ENCODE peak calls at places on chromosomes 3 and 15, in nine cellular contexts. J is ovary, V is sigmoid colon, E is right lobe of liver, I is K562, P is uterus, X is transverse colon, D is HepG2, O is heart left ventricle. Z is an unnamed sample.

GRCh38 chr3:108357042-108357441 is 60.7 kb downstream of the HHLA2 start:
- DNase-seq in D (no peak), X (no peak), O (no peak), I (no peak), E (no peak), P (no peak), V (no peak), J (no peak), Z (no peak)

GRCh38 chr3:141644931-141645330 is 93.2 kb upstream of the RNF7 start:
- DNase-seq in O (peak), V (peak), X (peak), J (peak), P (peak), I (peak), D (peak), E (peak), Z (peak)

GRCh38 chr3:58048301-58048700 is 40.1 kb downstream of the FLNB start:
- DNase-seq in E (no peak), J (no peak), D (no peak), V (no peak), X (no peak), O (peak), I (no peak), P (no peak), Z (no peak)

GRCh38 chr15:85910796-85911195 is 116.1 kb upstream of the KLHL25 start:
- DNase-seq in D (no peak), J (no peak), E (no peak), P (no peak), V (no peak), X (no peak), I (no peak), O (no peak), Z (no peak)

GRCh38 chr3:58388550-58389061 is 45.0 kb downstream of the PDHB start:
- DNase-seq in J (no peak), E (no peak), P (no peak), I (no peak), O (no peak), D (peak), V (no peak), X (no peak), Z (no peak)

GRCh38 chr3:14150491-14151230 is 25.8 kb downstream of the TMEM43 start:
- DNase-seq in X (no peak), D (no peak), V (no peak), P (no peak), I (no peak), E (no peak), J (no peak), O (no peak), Z (peak)

GRCh38 chr15:75884041-75884440 is 19.6 kb upstream of the FBXO22 start:
- DNase-seq in X (no peak), D (no peak), J (no peak), I (no peak), E (no peak), P (no peak), O (no peak), V (no peak), Z (no peak)

GRCh38 chr3:129552287-129553050 is 9.5 kb downstream of the H1-8 start:
- DNase-seq in E (peak), O (no peak), X (no peak), P (no peak), V (no peak), J (no peak), I (no peak), D (no peak), Z (no peak)

GRCh38 chr15:63240136-63240535 is 37.3 kb upstream of the APH1B start:
- DNase-seq in P (no peak), I (no peak), E (no peak), X (no peak), V (no peak), J (no peak), O (no peak), D (no peak), Z (no peak)

GRCh38 chr3:171430530-171430929 is 29.7 kb downstream of the TNIK start:
- DNase-seq in J (no peak), O (no peak), V (no peak), I (no peak), P (no peak), X (no peak), E (no peak), D (no peak), Z (no peak)

GRCh38 chr15:83695246-83695645 is 41.3 kb downstream of the ADAMTSL3 start:
- DNase-seq in I (no peak), P (peak), E (no peak), J (no peak), D (no peak), O (no peak), V (no peak), X (no peak), Z (no peak)

GRCh38 chr3:127408684-127409420 is 121.0 kb upstream of the PRR20G start:
- DNase-seq in J (no peak), X (no peak), D (no peak), V (peak), O (no peak), P (no peak), I (no peak), E (peak), Z (no peak)

GRCh38 chr15:95106781-95107180 is 875.4 kb downstream of the MCTP2 start:
- DNase-seq in E (no peak), P (no peak), V (no peak), X (no peak), D (no peak), O (no peak), I (no peak), J (no peak), Z (no peak)

GRCh38 chr15:85689729-85690128 is 105.0 kb downstream of the KLHL25 start:
- DNase-seq in O (peak), D (no peak), P (peak), I (no peak), V (no peak), E (peak), X (peak), J (peak), Z (peak)

GRCh38 chr3:52769786-52770445 is 824 bp downstream of the NEK4 start:
- DNase-seq in P (no peak), I (peak), J (no peak), E (no peak), O (no peak), V (no peak), D (no peak), X (no peak), Z (peak)

GRCh38 chr3:140117111-140117526 is 182.1 kb downstream of the CLSTN2 start:
- DNase-seq in E (no peak), J (no peak), X (no peak), V (no peak), P (no peak), I (no peak), O (no peak), D (no peak), Z (no peak)

GRCh38 chr15:89587955-89588354 is 12.7 kb downstream of the TICRR start:
- DNase-seq in I (no peak), E (no peak), X (no peak), V (no peak), P (no peak), O (no peak), D (no peak), J (no peak), Z (no peak)

GRCh38 chr3:141452045-141452444 is 34.8 kb upstream of the RASA2 start:
- DNase-seq in I (peak), J (no peak), D (peak), X (no peak), V (no peak), E (no peak), P (no peak), O (no peak), Z (peak)

GRCh38 chr3:70224337-70224736 is 88.1 kb downstream of the MDFIC2 start:
- DNase-seq in J (no peak), P (no peak), I (no peak), X (no peak), V (no peak), E (no peak), O (no peak), D (no peak), Z (no peak)

GRCh38 chr3:98829246-98829832 is 66.2 kb downstream of the ST3GAL6 start:
- DNase-seq in O (no peak), P (no peak), V (no peak), E (no peak), D (no peak), J (no peak), I (no peak), X (no peak), Z (no peak)

GRCh38 chr3:38579551-38580449 is 69.7 kb downstream of the SCN5A start:
- DNase-seq in D (no peak), X (peak), E (no peak), O (peak), I (peak), P (no peak), J (no peak), V (no peak), Z (no peak)

GRCh38 chr15:42716626-42717025 is 20.3 kb downstream of the CDAN1 start:
- DNase-seq in V (no peak), E (no peak), O (no peak), J (no peak), P (no peak), X (no peak), I (no peak), D (no peak), Z (no peak)

GRCh38 chr15:80031841-80032240 is 27.6 kb upstream of the ZFAND6 start:
- DNase-seq in X (peak), D (no peak), V (no peak), J (no peak), O (peak), P (no peak), I (no peak), E (no peak), Z (no peak)

GRCh38 chr3:27789420-27789819 is 67.3 kb upstream of the EOMES start:
- DNase-seq in X (no peak), I (no peak), E (no peak), O (no peak), J (no peak), V (no peak), P (no peak), D (no peak), Z (no peak)

GRCh38 chr3:167450675-167451074 is 23.2 kb downstream of the SERPINI2 start:
- DNase-seq in V (no peak), J (no peak), I (no peak), D (no peak), X (no peak), P (no peak), O (no peak), E (no peak), Z (no peak)

GRCh38 chr3:57971975-57972374 is 36.2 kb upstream of the FLNB start:
- DNase-seq in V (no peak), P (no peak), O (peak), J (no peak), D (no peak), I (no peak), E (no peak), X (peak), Z (no peak)

GRCh38 chr3:169657351-169658124 is 6.0 kb downstream of the MECOM start:
- DNase-seq in D (peak), X (no peak), P (no peak), E (no peak), I (no peak), J (no peak), O (no peak), V (no peak), Z (no peak)

GRCh38 chr3:126535636-126536035 is 11.7 kb downstream of the CHST13 start:
- DNase-seq in E (peak), P (no peak), X (no peak), J (no peak), V (peak), O (no peak), D (no peak), I (no peak), Z (no peak)

GRCh38 chr15:90617171-90617570 is 87.4 kb downstream of the CRTC3 start:
- DNase-seq in O (no peak), D (no peak), V (no peak), P (no peak), X (no peak), I (no peak), E (no peak), J (no peak), Z (no peak)

GRCh38 chr15:70474682-70475438 is 288.5 kb downstream of the UACA start:
- DNase-seq in V (peak), D (no peak), P (peak), O (peak), X (no peak), I (no peak), E (peak), J (no peak), Z (no peak)

GRCh38 chr3:72255736-72256559 is 471.0 kb upstream of the PROK2 start:
- DNase-seq in I (no peak), V (peak), J (no peak), P (peak), X (peak), O (peak), D (no peak), E (peak), Z (no peak)
- TF ChIP-seq CTCF in I (no peak), V (no peak), J (no peak), P (peak), X (peak), O (no peak), D (no peak), E (no peak), Z (no peak)

DNA sequence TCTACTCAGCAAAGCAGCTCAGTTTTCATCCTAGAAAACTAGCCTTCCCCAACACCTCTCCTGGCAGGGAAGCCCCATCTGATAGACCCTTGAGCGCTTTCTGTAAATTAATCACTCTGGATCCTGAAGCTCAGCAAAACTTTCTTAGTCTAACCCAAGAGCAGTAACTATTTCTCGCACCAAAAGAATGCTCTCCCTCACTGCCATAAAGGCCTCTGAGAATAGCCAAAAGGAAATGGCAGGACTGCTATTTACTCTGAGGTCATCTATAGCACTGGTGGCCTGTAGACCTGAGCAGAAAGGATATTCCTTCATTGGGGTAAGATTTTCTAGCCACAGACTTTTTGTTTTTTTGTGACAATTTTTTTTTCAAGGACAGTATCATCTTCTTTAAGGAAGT is 345.8 kb upstream of the ADAMTS9 start:
- DNase-seq in P (no peak), D (no peak), I (no peak), X (no peak), V (no peak), J (no peak), O (no peak), E (no peak), Z (no peak)
- H3K27ac ChIP-seq in P (no peak), D (no peak), I (no peak), X (no peak), V (no peak), J (no peak), O (no peak), E (no peak), Z (no peak)

DNA sequence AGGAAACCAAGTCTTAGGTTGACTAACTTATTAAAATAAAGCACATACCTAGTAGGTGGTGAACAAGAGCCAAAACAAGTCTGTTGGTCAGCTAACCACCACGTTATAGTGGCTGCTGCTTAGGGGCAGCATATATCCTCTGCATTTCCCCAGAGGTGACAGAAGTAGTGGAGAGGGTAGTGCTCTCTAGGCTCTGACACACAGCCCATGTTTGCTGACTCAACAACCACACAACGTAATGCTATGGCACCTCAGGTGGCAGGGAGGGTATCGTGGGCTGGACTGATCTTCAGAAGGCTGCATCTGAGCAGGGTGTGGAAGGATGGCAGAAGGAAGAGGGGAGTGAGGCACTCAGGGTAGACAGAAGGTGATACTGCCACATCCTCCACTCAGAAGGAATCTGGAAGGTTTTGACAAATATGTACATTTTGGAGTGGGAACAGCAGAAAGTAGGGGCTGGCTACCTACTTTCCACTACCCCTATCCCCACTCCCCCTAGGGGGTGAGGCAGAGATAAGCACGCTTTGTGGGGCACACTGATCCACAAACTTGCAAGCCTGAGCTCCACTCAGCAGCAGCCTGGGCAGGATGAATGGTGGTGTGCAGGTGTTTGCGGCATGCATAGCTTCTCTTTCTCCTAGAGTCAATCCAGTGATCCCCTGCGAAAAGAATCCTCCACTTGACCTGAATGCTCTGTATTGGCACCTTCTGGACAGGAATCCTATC is 178.1 kb downstream of the RORA start:
- DNase-seq in V (no peak), D (no peak), X (no peak), O (no peak), J (no peak), P (no peak), I (no peak), E (no peak), Z (no peak)
- TF ChIP-seq POLR2A in V (no peak), D (no peak), X (no peak), O (no peak), J (no peak), P (no peak), I (no peak), E (no peak), Z (no peak)

DNA sequence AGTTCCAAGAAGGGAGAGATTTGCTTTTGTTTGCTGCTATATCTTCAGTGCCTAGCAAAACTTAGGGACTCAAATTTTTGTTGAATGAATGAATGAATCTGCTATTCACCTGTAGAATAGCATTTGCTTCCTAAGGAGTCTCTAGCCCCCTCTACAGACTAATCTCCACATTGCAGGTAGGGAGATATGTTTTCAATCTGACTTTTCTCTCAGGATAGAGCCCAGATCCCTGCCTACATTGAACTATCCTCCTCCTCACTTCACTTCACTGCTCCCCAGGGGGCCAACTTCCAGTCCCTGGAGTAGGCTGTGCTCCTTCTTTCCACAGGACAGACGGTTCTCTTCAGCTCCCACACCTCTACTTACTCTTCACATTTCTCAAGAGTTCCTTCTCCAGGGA is 81.9 kb upstream of the PTX3 start:
- DNase-seq in O (no peak), X (no peak), D (no peak), E (no peak), I (peak), P (no peak), V (no peak), J (no peak), Z (peak)
- TF ChIP-seq CTCF in O (peak), X (no peak), D (peak), E (no peak), I (peak), P (no peak), V (no peak), J (no peak), Z (peak)

DNA sequence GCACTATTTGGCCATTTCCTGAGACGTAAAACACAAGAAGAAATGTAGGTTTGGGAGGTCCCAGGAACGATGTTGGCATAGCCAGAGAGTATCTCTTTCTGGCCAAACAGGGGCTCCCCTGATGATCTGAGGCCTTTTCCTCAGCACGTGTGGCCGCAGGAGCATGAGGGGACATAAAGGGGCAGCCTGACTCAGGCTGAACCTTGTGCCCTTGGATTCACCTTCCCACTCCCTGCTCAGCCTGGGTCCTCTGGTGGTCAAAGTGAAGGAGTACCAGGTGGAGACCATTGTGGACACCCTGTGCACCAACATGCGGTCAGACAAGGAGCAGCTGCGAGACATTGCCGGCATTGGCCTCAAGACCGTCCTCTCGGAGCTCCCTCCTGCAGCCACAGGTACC is 10.6 kb downstream of the CAND2 start:
- DNase-seq in X (no peak), I (no peak), P (no peak), O (no peak), J (no peak), V (no peak), D (peak), E (no peak), Z (no peak)
- H3K27ac ChIP-seq in X (no peak), I (no peak), P (no peak), O (peak), J (no peak), V (no peak), D (no peak), E (no peak), Z (no peak)

GRCh38 chr3:146165370-146165769 is 4.4 kb upstream of the PLOD2 start:
- DNase-seq in X (no peak), O (no peak), V (no peak), J (no peak), I (no peak), D (no peak), P (no peak), E (no peak), Z (no peak)

GRCh38 chr3:146164071-146164470 is 3.1 kb upstream of the PLOD2 start:
- DNase-seq in D (no peak), O (no peak), V (no peak), J (no peak), E (no peak), I (no peak), P (no peak), X (no peak), Z (no peak)

GRCh38 chr3:146164951-146165350 is 4.0 kb upstream of the PLOD2 start:
- DNase-seq in X (peak), P (no peak), O (no peak), E (no peak), J (no peak), I (no peak), V (no peak), D (no peak), Z (no peak)

GRCh38 chr3:146163584-146163983 is 2.6 kb upstream of the PLOD2 start:
- DNase-seq in I (no peak), E (no peak), D (no peak), V (no peak), O (no peak), J (no peak), P (no peak), X (no peak), Z (no peak)

GRCh38 chr3:146164506-146164905 is 3.5 kb upstream of the PLOD2 start:
- DNase-seq in P (no peak), E (no peak), I (no peak), D (no peak), V (no peak), O (no peak), J (no peak), X (no peak), Z (no peak)
- TF ChIP-seq POLR2A in P (no peak), E (no peak), I (no peak), D (no peak), V (no peak), O (no peak), J (no peak), X (no peak), Z (no peak)

GRCh38 chr3:66196633-66197032 is 24.2 kb upstream of the SLC25A26 start:
- DNase-seq in I (no peak), P (no peak), J (no peak), E (no peak), O (no peak), D (no peak), V (no peak), X (no peak), Z (no peak)
- TF ChIP-seq CTCF in I (peak), P (no peak), J (no peak), E (peak), O (no peak), D (no peak), V (no peak), X (no peak), Z (no peak)

DNA sequence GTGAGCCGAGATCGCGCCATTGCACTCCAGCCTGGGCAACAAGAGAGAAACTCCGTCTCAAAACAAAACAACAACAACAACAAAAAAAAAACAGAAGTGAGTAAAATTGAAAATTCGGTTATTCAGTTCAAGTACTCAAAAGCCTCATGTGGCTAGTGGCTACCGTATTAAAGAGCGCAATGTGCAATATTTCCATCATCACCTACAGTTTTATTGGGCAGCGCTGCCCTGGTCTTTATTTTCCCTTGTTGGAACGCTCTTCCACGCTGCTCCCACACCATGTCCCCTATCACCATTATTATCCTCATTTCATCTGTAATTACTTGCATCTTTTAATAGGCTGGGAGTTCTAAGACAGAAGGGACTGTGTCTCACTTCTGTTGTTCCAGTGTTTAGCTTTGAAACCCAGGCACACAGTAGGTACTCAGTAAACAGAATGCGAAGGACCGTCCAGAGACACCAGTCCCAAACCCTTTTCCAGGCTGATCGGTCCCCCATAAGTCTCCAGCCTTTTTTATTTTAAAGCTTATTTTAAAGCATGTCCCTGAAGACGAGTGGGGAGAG is 427 bp upstream of the HACD3 start:
- DNase-seq in E (no peak), D (no peak), P (no peak), J (no peak), I (no peak), V (no peak), X (no peak), O (no peak), Z (no peak)
- H3K27ac ChIP-seq in E (no peak), D (peak), P (peak), J (peak), I (peak), V (peak), X (peak), O (peak), Z (no peak)

Z was measured in testis.